ENCODE peak calls at places on chromosomes 2 and 18, in six cellular contexts. One of them, this sample, is unnamed.

GRCh38 chr2:239574434-239575156 is 173.8 kb upstream of the HDAC4 start:
- DNase-seq in esophagus muscularis mucosa: no peak
- DNase-seq in transverse colon: no peak
- DNase-seq in breast epithelium: no peak
- DNase-seq in ovary: peak; percentile 44
- DNase-seq in IMR-90: no peak
- DNase-seq in this sample: no peak

GRCh38 chr2:224242543-224242942 is 159.4 kb downstream of the FAM124B start:
- DNase-seq in transverse colon: no peak
- DNase-seq in breast epithelium: no peak
- DNase-seq in esophagus muscularis mucosa: no peak
- DNase-seq in ovary: no peak
- DNase-seq in IMR-90: peak; percentile 24
- DNase-seq in this sample: no peak

GRCh38 chr2:88735133-88735532 is 43.7 kb downstream of the RPIA start:
- DNase-seq in transverse colon: no peak
- DNase-seq in IMR-90: no peak
- DNase-seq in esophagus muscularis mucosa: no peak
- DNase-seq in breast epithelium: no peak
- DNase-seq in ovary: no peak
- DNase-seq in this sample: no peak

GRCh38 chr2:232633413-232634318 is at the start of gene EFHD1:
- DNase-seq in ovary: peak; percentile 91
- DNase-seq in IMR-90: peak; percentile 34
- DNase-seq in transverse colon: peak; percentile 75
- DNase-seq in breast epithelium: peak; percentile 89
- DNase-seq in esophagus muscularis mucosa: no peak
- DNase-seq in this sample: no peak

GRCh38 chr2:225590932-225591331 is 191.4 kb downstream of the NYAP2 start:
- DNase-seq in transverse colon: no peak
- DNase-seq in breast epithelium: no peak
- DNase-seq in ovary: no peak
- DNase-seq in esophagus muscularis mucosa: peak; percentile 55
- DNase-seq in IMR-90: no peak
- DNase-seq in this sample: no peak

GRCh38 chr2:239654266-239654665 is 253.4 kb upstream of the HDAC4 start:
- DNase-seq in esophagus muscularis mucosa: no peak
- DNase-seq in breast epithelium: no peak
- DNase-seq in transverse colon: no peak
- DNase-seq in ovary: no peak
- DNase-seq in IMR-90: no peak
- DNase-seq in this sample: no peak

GRCh38 chr2:38620282-38620977 is 17.7 kb upstream of the HNRNPLL start:
- DNase-seq in ovary: no peak
- DNase-seq in esophagus muscularis mucosa: no peak
- DNase-seq in breast epithelium: no peak
- DNase-seq in transverse colon: no peak
- DNase-seq in IMR-90: peak; percentile 76
- DNase-seq in this sample: no peak

GRCh38 chr2:129812071-129812470 is 167.4 kb upstream of the RAB6C start:
- DNase-seq in esophagus muscularis mucosa: no peak
- DNase-seq in ovary: no peak
- DNase-seq in breast epithelium: no peak
- DNase-seq in IMR-90: no peak
- DNase-seq in transverse colon: peak; percentile 85
- DNase-seq in this sample: no peak

GRCh38 chr2:71466301-71467179 is 13.2 kb downstream of the DYSF start:
- DNase-seq in IMR-90: no peak
- DNase-seq in esophagus muscularis mucosa: no peak
- DNase-seq in breast epithelium: no peak
- DNase-seq in transverse colon: no peak
- DNase-seq in ovary: no peak
- DNase-seq in this sample: no peak

GRCh38 chr18:3930126-3931012 is 480.4 kb downstream of the TGIF1 start:
- DNase-seq in ovary: no peak
- DNase-seq in esophagus muscularis mucosa: no peak
- DNase-seq in IMR-90: no peak
- DNase-seq in breast epithelium: no peak
- DNase-seq in transverse colon: no peak
- DNase-seq in this sample: no peak

GRCh38 chr2:28810384-28811285 is at the start of gene SPDYA:
- DNase-seq in esophagus muscularis mucosa: peak; percentile 93
- DNase-seq in breast epithelium: peak; percentile 55
- DNase-seq in ovary: peak; percentile 84
- DNase-seq in IMR-90: peak; percentile 36
- DNase-seq in transverse colon: peak; percentile 69
- DNase-seq in this sample: no peak

GRCh38 chr2:236121546-236121945 is 46.6 kb downstream of the GBX2 start:
- DNase-seq in IMR-90: peak; percentile 16
- DNase-seq in ovary: no peak
- DNase-seq in transverse colon: no peak
- DNase-seq in esophagus muscularis mucosa: no peak
- DNase-seq in breast epithelium: no peak
- DNase-seq in this sample: no peak

GRCh38 chr2:189648846-189649529 is 12.3 kb upstream of the ASNSD1 start:
- DNase-seq in breast epithelium: no peak
- DNase-seq in ovary: no peak
- DNase-seq in esophagus muscularis mucosa: no peak
- DNase-seq in IMR-90: peak; percentile 83
- DNase-seq in transverse colon: no peak
- DNase-seq in this sample: no peak

GRCh38 chr2:23199115-23199918 is 185.7 kb upstream of the KLHL29 start:
- DNase-seq in esophagus muscularis mucosa: no peak
- DNase-seq in transverse colon: no peak
- DNase-seq in ovary: no peak
- DNase-seq in breast epithelium: no peak
- DNase-seq in IMR-90: peak; percentile 38
- DNase-seq in this sample: peak; percentile 49

GRCh38 chr2:50606860-50607259 is 425.1 kb downstream of the NRXN1 start:
- DNase-seq in transverse colon: no peak
- DNase-seq in ovary: no peak
- DNase-seq in IMR-90: no peak
- DNase-seq in esophagus muscularis mucosa: no peak
- DNase-seq in breast epithelium: no peak
- DNase-seq in this sample: no peak

GRCh38 chr2:60995376-60995775 is 22.1 kb upstream of the PEX13 start:
- DNase-seq in esophagus muscularis mucosa: no peak
- DNase-seq in breast epithelium: no peak
- DNase-seq in IMR-90: no peak
- DNase-seq in transverse colon: no peak
- DNase-seq in ovary: no peak
- DNase-seq in this sample: no peak

GRCh38 chr2:237858294-237859081 is 935 bp upstream of the RAMP1 start:
- DNase-seq in transverse colon: peak; percentile 64
- DNase-seq in breast epithelium: no peak
- DNase-seq in ovary: peak; percentile 81
- DNase-seq in esophagus muscularis mucosa: peak; percentile 93
- DNase-seq in IMR-90: peak; percentile 91
- DNase-seq in this sample: no peak

GRCh38 chr18:48264508-48264907 is 144.7 kb downstream of the ZBTB7C start:
- DNase-seq in IMR-90: no peak
- DNase-seq in transverse colon: no peak
- DNase-seq in ovary: no peak
- DNase-seq in breast epithelium: no peak
- DNase-seq in esophagus muscularis mucosa: no peak
- DNase-seq in this sample: no peak

GRCh38 chr2:216555274-216555673 is 56.6 kb downstream of the RPL37A start:
- DNase-seq in breast epithelium: peak; percentile 80
- DNase-seq in transverse colon: peak; percentile 34
- DNase-seq in ovary: no peak
- DNase-seq in IMR-90: no peak
- DNase-seq in esophagus muscularis mucosa: no peak
- DNase-seq in this sample: no peak

GRCh38 chr2:20424300-20425290 is 22.3 kb upstream of the RHOB start:
- DNase-seq in ovary: no peak
- DNase-seq in esophagus muscularis mucosa: no peak
- DNase-seq in breast epithelium: no peak
- DNase-seq in IMR-90: peak; percentile 93
- DNase-seq in transverse colon: peak; percentile 67
- DNase-seq in this sample: peak; percentile 89

GRCh38 chr2:202950592-202950991 is 38.5 kb downstream of the CARF start:
- DNase-seq in breast epithelium: no peak
- DNase-seq in ovary: no peak
- DNase-seq in IMR-90: peak; percentile 43
- DNase-seq in esophagus muscularis mucosa: no peak
- DNase-seq in transverse colon: no peak
- DNase-seq in this sample: no peak

GRCh38 chr2:230410861-230411464 is 5.0 kb upstream of the SP100 start:
- DNase-seq in esophagus muscularis mucosa: peak; percentile 87
- DNase-seq in transverse colon: no peak
- DNase-seq in IMR-90: no peak
- DNase-seq in ovary: no peak
- DNase-seq in breast epithelium: no peak
- DNase-seq in this sample: no peak

GRCh38 chr2:174025271-174026121 is 60.3 kb upstream of the SP3 start:
- DNase-seq in IMR-90: peak; percentile 89
- DNase-seq in transverse colon: peak; percentile 65
- DNase-seq in esophagus muscularis mucosa: peak; percentile 96
- DNase-seq in ovary: peak; percentile 72
- DNase-seq in breast epithelium: no peak
- DNase-seq in this sample: peak; percentile 98

GRCh38 chr18:46555724-46556123 is 101.3 kb downstream of the LOXHD1 start:
- DNase-seq in esophagus muscularis mucosa: no peak
- DNase-seq in breast epithelium: no peak
- DNase-seq in ovary: no peak
- DNase-seq in IMR-90: peak; percentile 3
- DNase-seq in transverse colon: no peak
- DNase-seq in this sample: no peak
- TF ChIP-seq CTCF in esophagus muscularis mucosa: no peak
- TF ChIP-seq CTCF in breast epithelium: no peak
- TF ChIP-seq CTCF in ovary: no peak
- TF ChIP-seq CTCF in IMR-90: peak; percentile 17
- TF ChIP-seq CTCF in transverse colon: peak; percentile 8
- TF ChIP-seq CTCF in this sample: no peak

GRCh38 chr2:47298739-47299138 is 104.2 kb upstream of the MSH2 start:
- DNase-seq in transverse colon: no peak
- DNase-seq in breast epithelium: no peak
- DNase-seq in ovary: no peak
- DNase-seq in esophagus muscularis mucosa: no peak
- DNase-seq in IMR-90: no peak
- DNase-seq in this sample: no peak

GRCh38 chr2:47299555-47299954 is 103.4 kb upstream of the MSH2 start:
- DNase-seq in esophagus muscularis mucosa: no peak
- DNase-seq in transverse colon: no peak
- DNase-seq in IMR-90: peak; percentile 86
- DNase-seq in breast epithelium: no peak
- DNase-seq in ovary: no peak
- DNase-seq in this sample: no peak

GRCh38 chr2:47300609-47301276 is 102.2 kb upstream of the MSH2 start:
- DNase-seq in transverse colon: no peak
- DNase-seq in ovary: no peak
- DNase-seq in breast epithelium: no peak
- DNase-seq in esophagus muscularis mucosa: no peak
- DNase-seq in IMR-90: no peak
- DNase-seq in this sample: no peak

GRCh38 chr2:47301277-47301618 is 101.7 kb upstream of the MSH2 start:
- DNase-seq in esophagus muscularis mucosa: no peak
- DNase-seq in ovary: no peak
- DNase-seq in transverse colon: no peak
- DNase-seq in IMR-90: no peak
- DNase-seq in breast epithelium: no peak
- DNase-seq in this sample: no peak

DNA sequence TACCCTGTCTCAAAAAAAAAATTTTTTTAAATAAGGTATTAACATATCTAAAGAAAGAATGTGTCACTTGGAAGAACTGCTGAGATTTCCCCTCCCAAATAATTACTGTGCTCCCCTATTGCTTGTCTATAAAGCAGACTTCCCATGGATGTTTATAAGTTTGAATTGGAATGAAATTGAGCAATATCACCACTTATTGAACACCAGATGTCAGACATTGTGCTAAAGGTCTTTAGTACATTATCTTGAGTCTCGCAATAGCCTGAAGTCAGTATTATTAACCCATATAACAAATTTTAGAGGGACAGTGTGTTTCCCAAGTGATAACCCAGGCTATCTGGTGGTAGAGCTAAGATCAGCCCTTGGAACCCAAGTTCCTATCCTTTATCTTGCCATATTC is 102.9 kb upstream of the MSH2 start:
- DNase-seq in breast epithelium: no peak
- DNase-seq in IMR-90: no peak
- DNase-seq in esophagus muscularis mucosa: no peak
- DNase-seq in ovary: no peak
- DNase-seq in transverse colon: no peak
- DNase-seq in this sample: no peak
- H3K4me1 ChIP-seq in breast epithelium: peaks cover 15% of the 10 kb centered on the region
- H3K4me1 ChIP-seq in IMR-90: peaks cover 3% of the 10 kb centered on the region
- H3K4me1 ChIP-seq in esophagus muscularis mucosa: peaks cover 8% of the 10 kb centered on the region
- H3K4me1 ChIP-seq in ovary: peaks cover 3% of the 10 kb centered on the region
- H3K4me1 ChIP-seq in transverse colon: peaks cover 6% of the 10 kb centered on the region
- H3K4me1 ChIP-seq in this sample: no peaks in the 10 kb centered on the region

GRCh38 chr2:223114170-223114569 is 62.2 kb downstream of the KCNE4 start:
- DNase-seq in ovary: no peak
- DNase-seq in transverse colon: no peak
- DNase-seq in esophagus muscularis mucosa: no peak
- DNase-seq in IMR-90: no peak
- DNase-seq in breast epithelium: no peak
- DNase-seq in this sample: no peak
- TF ChIP-seq POLR2A in ovary: no peak
- TF ChIP-seq POLR2A in transverse colon: no peak
- TF ChIP-seq POLR2A in esophagus muscularis mucosa: no peak
- TF ChIP-seq POLR2A in IMR-90: no peak
- TF ChIP-seq POLR2A in breast epithelium: no peak
- TF ChIP-seq POLR2A in this sample: no peak

GRCh38 chr2:89763254-89763580 is 1071.7 kb downstream of the RPIA start:
- DNase-seq in breast epithelium: no peak
- DNase-seq in esophagus muscularis mucosa: no peak
- DNase-seq in transverse colon: no peak
- DNase-seq in ovary: peak; percentile 33
- DNase-seq in IMR-90: no peak
- DNase-seq in this sample: no peak
- TF ChIP-seq CTCF in breast epithelium: no peak
- TF ChIP-seq CTCF in esophagus muscularis mucosa: no peak
- TF ChIP-seq CTCF in transverse colon: no peak
- TF ChIP-seq CTCF in ovary: no peak
- TF ChIP-seq CTCF in IMR-90: no peak
- TF ChIP-seq CTCF in this sample: no peak

GRCh38 chr2:100957971-100958653 is 44.0 kb upstream of the RPL31 start:
- DNase-seq in IMR-90: peak; percentile 84
- DNase-seq in ovary: no peak
- DNase-seq in transverse colon: no peak
- DNase-seq in breast epithelium: peak; percentile 60
- DNase-seq in esophagus muscularis mucosa: no peak
- DNase-seq in this sample: peak; percentile 93
- H3K4me1 ChIP-seq in IMR-90: peaks cover 11% of the 10 kb centered on the region
- H3K4me1 ChIP-seq in ovary: no peaks in the 10 kb centered on the region
- H3K4me1 ChIP-seq in transverse colon: peaks cover 4% of the 10 kb centered on the region
- H3K4me1 ChIP-seq in breast epithelium: peaks cover 4% of the 10 kb centered on the region
- H3K4me1 ChIP-seq in esophagus muscularis mucosa: peaks cover 27% of the 10 kb centered on the region
- H3K4me1 ChIP-seq in this sample: peaks cover 18% of the 10 kb centered on the region

GRCh38 chr2:219497495-219498279 is 1.0 kb upstream of the GMPPA start:
- DNase-seq in breast epithelium: peak; percentile 80
- DNase-seq in ovary: peak; percentile 94
- DNase-seq in IMR-90: peak; percentile 74
- DNase-seq in transverse colon: peak; percentile 95
- DNase-seq in esophagus muscularis mucosa: peak; percentile 96
- DNase-seq in this sample: peak; percentile 92
- TF ChIP-seq POLR2A in breast epithelium: peak; percentile 37
- TF ChIP-seq POLR2A in ovary: peak; percentile 79
- TF ChIP-seq POLR2A in IMR-90: no peak
- TF ChIP-seq POLR2A in transverse colon: peak; percentile 85
- TF ChIP-seq POLR2A in esophagus muscularis mucosa: no peak
- TF ChIP-seq POLR2A in this sample: peak; percentile 74

GRCh38 chr2:15939854-15940660 is at the start of gene MYCN:
- DNase-seq in transverse colon: peak; percentile 42
- DNase-seq in esophagus muscularis mucosa: no peak
- DNase-seq in ovary: peak; percentile 56
- DNase-seq in breast epithelium: peak; percentile 63
- DNase-seq in IMR-90: no peak
- DNase-seq in this sample: no peak
- TF ChIP-seq CTCF in transverse colon: peak; percentile 64
- TF ChIP-seq CTCF in esophagus muscularis mucosa: peak; percentile 20
- TF ChIP-seq CTCF in ovary: no peak
- TF ChIP-seq CTCF in breast epithelium: no peak
- TF ChIP-seq CTCF in IMR-90: peak; percentile 45
- TF ChIP-seq CTCF in this sample: no peak

This sample was measured in vagina.